ENCODE peak calls at places on chromosomes 11 and 22, in eight cellular contexts. T, E, R, A, W, N, K and J are unnamed samples.

GRCh38 chr11:134626032-134626431 is 214.0 kb upstream of the B3GAT1 start:
- DNase-seq in T (no peak), E (no peak), R (no peak), A (no peak), W (no peak), N (no peak), K (no peak), J (no peak)

GRCh38 chr11:72239849-72240460 is 4.0 kb downstream of the PHOX2A start:
- DNase-seq in T (peak; percentile 74), E (peak; percentile 79), R (no peak), A (no peak), W (peak; percentile 74), N (peak; percentile 63), K (peak; percentile 67), J (peak; percentile 71)

GRCh38 chr11:88332851-88333250 is 4.7 kb downstream of the CTSC start:
- DNase-seq in T (no peak), E (no peak), R (no peak), A (no peak), W (no peak), N (no peak), K (no peak), J (no peak)

GRCh38 chr11:121321614-121322243 is 29.2 kb downstream of the SC5D start:
- DNase-seq in T (peak; percentile 49), E (peak; percentile 45), R (no peak), A (peak; percentile 12), W (peak; percentile 76), N (peak; percentile 14), K (no peak), J (peak; percentile 68)

GRCh38 chr11:120212259-120212888 is 1.5 kb downstream of the OAF start:
- DNase-seq in T (no peak), E (no peak), R (no peak), A (no peak), W (no peak), N (no peak), K (no peak), J (peak; percentile 39)

GRCh38 chr11:95483339-95483738 is 252.3 kb upstream of the SESN3 start:
- DNase-seq in T (no peak), E (no peak), R (no peak), A (no peak), W (no peak), N (no peak), K (no peak), J (no peak)

GRCh38 chr22:17891427-17892167 is 117.3 kb upstream of the BID start:
- DNase-seq in T (peak; percentile 83), E (peak; percentile 57), R (no peak), A (no peak), W (peak; percentile 82), N (peak; percentile 31), K (peak; percentile 54), J (peak; percentile 74)

GRCh38 chr11:125494987-125495725 is 909 bp downstream of the FEZ1 start:
- DNase-seq in T (no peak), E (peak; percentile 32), R (no peak), A (peak; percentile 53), W (peak; percentile 78), N (peak; percentile 16), K (peak; percentile 47), J (no peak)

GRCh38 chr11:86781546-86781945 is 18.8 kb upstream of the PRSS23 start:
- DNase-seq in T (no peak), E (no peak), R (no peak), A (no peak), W (peak; percentile 75), N (no peak), K (no peak), J (no peak)

GRCh38 chr11:125314264-125315087 is 149.9 kb downstream of the PKNOX2 start:
- DNase-seq in T (no peak), E (no peak), R (no peak), A (no peak), W (peak; percentile 60), N (no peak), K (no peak), J (no peak)

GRCh38 chr11:102912482-102912830 is 37.7 kb upstream of the MMP12 start:
- DNase-seq in T (no peak), E (no peak), R (no peak), A (no peak), W (no peak), N (no peak), K (no peak), J (no peak)

GRCh38 chr22:22167791-22168189 is 76.8 kb upstream of the VPREB1 start:
- DNase-seq in T (peak; percentile 56), E (no peak), R (no peak), A (no peak), W (no peak), N (no peak), K (no peak), J (no peak)

GRCh38 chr11:11316651-11317050 is 36.4 kb downstream of the CSNK2A3 start:
- DNase-seq in T (no peak), E (no peak), R (no peak), A (no peak), W (no peak), N (no peak), K (no peak), J (no peak)

DNA sequence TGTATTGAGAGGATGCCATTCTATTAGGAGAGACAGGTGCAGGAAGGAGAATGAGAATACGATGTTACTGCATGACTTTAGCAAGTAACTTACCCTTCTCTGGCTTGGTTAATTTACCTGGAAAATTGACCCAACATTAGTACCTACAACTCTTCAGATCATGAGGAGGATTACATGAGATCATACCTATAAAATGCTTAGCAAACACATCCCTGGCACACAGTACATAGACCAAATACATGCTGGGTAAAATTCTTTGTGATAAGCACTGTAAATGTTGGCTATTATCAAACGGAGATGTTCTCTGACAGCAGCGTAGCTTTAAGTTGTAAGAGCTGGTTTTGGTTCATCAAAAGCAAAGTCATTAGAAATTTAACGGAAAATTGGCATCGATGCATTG is 28.8 kb downstream of the LARGE1 start:
- DNase-seq in T (no peak), E (no peak), R (no peak), A (no peak), W (no peak), N (no peak), K (no peak), J (no peak)
- H3K4me1 ChIP-seq in T (no peaks in the 10 kb centered on the region), E (peaks cover 7% of the 10 kb centered on the region), R (peaks cover 6% of the 10 kb centered on the region), A (peaks cover 4% of the 10 kb centered on the region), W (no peaks in the 10 kb centered on the region), N (peaks cover 18% of the 10 kb centered on the region), K (peaks cover 8% of the 10 kb centered on the region), J (no peaks in the 10 kb centered on the region)

GRCh38 chr22:37139762-37140161 is 10.0 kb downstream of the IL2RB start:
- DNase-seq in T (no peak), E (peak; percentile 24), R (no peak), A (no peak), W (peak; percentile 66), N (no peak), K (no peak), J (no peak)

GRCh38 chr22:37137131-37137530 is 12.6 kb downstream of the IL2RB start:
- DNase-seq in T (no peak), E (no peak), R (no peak), A (no peak), W (no peak), N (no peak), K (no peak), J (no peak)

GRCh38 chr22:37137903-37138665 is 11.6 kb downstream of the IL2RB start:
- DNase-seq in T (no peak), E (no peak), R (no peak), A (no peak), W (no peak), N (no peak), K (no peak), J (no peak)

GRCh38 chr22:37140686-37141323 is 8.9 kb downstream of the IL2RB start:
- DNase-seq in T (no peak), E (no peak), R (no peak), A (no peak), W (no peak), N (no peak), K (no peak), J (no peak)

GRCh38 chr22:37138879-37139561 is 10.7 kb downstream of the IL2RB start:
- DNase-seq in T (no peak), E (no peak), R (no peak), A (no peak), W (no peak), N (no peak), K (no peak), J (no peak)
- H3K27me3 ChIP-seq in T (no peaks in the 10 kb centered on the region), E (no peaks in the 10 kb centered on the region), R (peaks cover 4% of the 10 kb centered on the region), A (no peaks in the 10 kb centered on the region), W (no peaks in the 10 kb centered on the region), N (no peaks in the 10 kb centered on the region), K (no peaks in the 10 kb centered on the region), J (no peaks in the 10 kb centered on the region)

GRCh38 chr22:43004362-43005035 is 10.4 kb downstream of the PACSIN2 start:
- DNase-seq in T (peak; percentile 64), E (peak; percentile 36), R (peak; percentile 86), A (no peak), W (no peak), N (no peak), K (no peak), J (peak; percentile 92)
- H3K4me1 ChIP-seq in T (peaks cover 76% of the 10 kb centered on the region), E (peaks cover 92% of the 10 kb centered on the region), R (peaks cover 99% of the 10 kb centered on the region), A (peaks cover 21% of the 10 kb centered on the region), W (peaks cover 17% of the 10 kb centered on the region), N (peaks cover 97% of the 10 kb centered on the region), K (peaks cover 57% of the 10 kb centered on the region), J (peaks cover 19% of the 10 kb centered on the region)

DNA sequence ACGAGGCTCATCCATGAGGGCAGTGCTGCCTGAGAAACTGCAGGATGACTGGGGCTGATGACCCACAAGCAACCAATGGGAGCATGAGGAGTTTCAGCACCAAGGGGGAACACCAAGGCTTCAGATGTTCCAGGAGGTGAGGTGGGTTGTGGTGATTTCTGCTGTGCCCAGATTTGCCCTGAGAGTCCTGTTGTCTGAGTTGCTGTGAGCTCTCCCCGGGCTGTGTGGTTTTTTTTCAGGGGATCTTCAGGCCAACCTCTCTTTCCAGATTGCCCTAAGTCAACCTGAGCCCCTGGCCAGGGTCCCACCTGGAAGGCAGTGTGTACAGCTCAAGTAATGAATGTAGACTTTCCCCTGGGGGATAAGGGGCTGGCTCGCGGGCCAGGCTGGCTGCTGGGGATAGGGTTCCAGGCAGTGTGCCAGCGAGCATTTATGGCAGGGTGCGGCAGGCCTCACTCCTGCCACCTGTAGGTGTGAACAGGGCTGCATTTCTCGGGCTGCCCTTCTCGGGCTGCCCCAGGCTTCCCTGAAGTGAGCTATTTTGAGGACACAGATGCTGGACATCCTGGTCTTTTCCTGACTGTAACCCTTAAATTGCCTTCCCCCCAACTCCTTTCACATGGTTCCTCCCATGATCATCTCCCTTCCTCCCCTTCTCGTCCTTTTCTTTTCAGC is 9.8 kb downstream of the SLC22A6 start:
- DNase-seq in T (peak; percentile 85), E (peak; percentile 49), R (no peak), A (no peak), W (peak; percentile 82), N (peak; percentile 76), K (no peak), J (peak; percentile 76)
- H3K27me3 ChIP-seq in T (peaks cover 10% of the 10 kb centered on the region), E (no peaks in the 10 kb centered on the region), R (peaks cover 2% of the 10 kb centered on the region), A (peaks cover 4% of the 10 kb centered on the region), W (no peaks in the 10 kb centered on the region), N (no peaks in the 10 kb centered on the region), K (no peaks in the 10 kb centered on the region), J (no peaks in the 10 kb centered on the region)